ENCODE peak calls at places on chromosomes 16 and 17, in five cellular contexts. T, K, B, X and R are unnamed samples.

GRCh38 chr17:4599505-4600281 is 15.4 kb downstream of the SMTNL2 start:
- DNase-seq in T (no peak), K (no peak), B (peak), X (peak), R (no peak)

GRCh38 chr17:61007980-61008379 is 330.3 kb downstream of the BCAS3 start:
- DNase-seq in T (no peak), K (no peak), B (no peak), X (no peak), R (no peak)

GRCh38 chr16:86789621-86790051 is 211.3 kb downstream of the FOXL1 start:
- DNase-seq in T (peak), K (no peak), B (no peak), X (no peak), R (no peak)

GRCh38 chr17:75262112-75262606 is 480 bp downstream of the MRPS7 start:
- DNase-seq in T (no peak), K (no peak), B (no peak), X (no peak), R (no peak)

GRCh38 chr16:67000384-67001158 is 12.2 kb downstream of the CES4A start:
- DNase-seq in T (no peak), K (peak), B (no peak), X (no peak), R (no peak)

GRCh38 chr17:1109606-1110523 is 69.9 kb downstream of the ABR start:
- DNase-seq in T (no peak), K (no peak), B (peak), X (no peak), R (no peak)

GRCh38 chr17:50905460-50905803 is 39.3 kb upstream of the TOB1 start:
- DNase-seq in T (no peak), K (no peak), B (no peak), X (no peak), R (no peak)

GRCh38 chr16:50306287-50306686 is 39.9 kb downstream of the ADCY7 start:
- DNase-seq in T (no peak), K (no peak), B (no peak), X (no peak), R (no peak)

DNA sequence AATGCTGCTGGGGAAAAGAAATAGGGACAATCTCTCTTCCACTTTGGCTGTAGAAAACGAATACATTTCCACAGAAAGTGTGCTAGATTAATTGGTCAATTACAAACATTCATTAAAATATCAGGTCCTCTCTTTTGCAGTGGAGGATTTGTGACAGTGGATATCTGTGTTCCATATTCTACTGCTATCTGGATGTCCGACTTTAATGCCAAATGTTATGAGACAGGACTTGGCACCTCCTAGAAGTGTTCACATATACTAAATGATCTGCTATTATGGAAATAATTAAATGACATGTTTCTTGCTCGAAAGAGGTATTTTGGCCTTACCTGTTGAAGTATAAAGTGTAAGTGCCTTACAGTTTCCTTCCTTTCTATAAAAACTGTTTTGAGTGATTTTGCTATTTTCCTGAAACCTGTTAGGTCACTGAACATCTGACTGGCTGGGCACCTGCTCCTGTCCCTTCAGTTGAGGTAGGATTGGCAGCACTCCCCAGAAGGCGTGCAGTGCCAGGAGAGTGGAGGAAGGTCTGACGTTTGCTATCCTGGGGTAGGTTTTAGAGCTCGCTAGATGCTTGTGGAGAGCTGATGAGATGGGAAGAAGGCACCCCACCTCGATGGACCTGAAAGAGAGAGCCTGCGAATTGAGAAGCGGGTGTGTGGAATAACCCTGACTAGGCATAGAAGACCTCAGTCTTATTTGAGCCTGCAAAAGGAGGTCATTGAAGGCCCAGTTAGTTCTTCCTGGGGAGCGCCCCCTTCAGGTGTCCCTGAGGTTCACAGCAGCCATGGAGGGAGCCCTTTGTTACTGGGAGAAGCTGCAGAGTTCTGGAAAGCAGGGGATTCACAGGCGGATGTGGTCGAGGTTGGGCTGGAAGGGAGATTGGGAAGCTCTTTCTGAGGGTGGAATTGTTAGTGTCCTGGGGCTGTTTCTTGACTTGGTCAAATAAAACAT is 159.4 kb upstream of the ZNF267 start:
- DNase-seq in T (no peak), K (no peak), B (peak), X (no peak), R (no peak)
- TF ChIP-seq CTCF in T (peak), K (no peak), B (peak), X (peak), R (peak)

DNA sequence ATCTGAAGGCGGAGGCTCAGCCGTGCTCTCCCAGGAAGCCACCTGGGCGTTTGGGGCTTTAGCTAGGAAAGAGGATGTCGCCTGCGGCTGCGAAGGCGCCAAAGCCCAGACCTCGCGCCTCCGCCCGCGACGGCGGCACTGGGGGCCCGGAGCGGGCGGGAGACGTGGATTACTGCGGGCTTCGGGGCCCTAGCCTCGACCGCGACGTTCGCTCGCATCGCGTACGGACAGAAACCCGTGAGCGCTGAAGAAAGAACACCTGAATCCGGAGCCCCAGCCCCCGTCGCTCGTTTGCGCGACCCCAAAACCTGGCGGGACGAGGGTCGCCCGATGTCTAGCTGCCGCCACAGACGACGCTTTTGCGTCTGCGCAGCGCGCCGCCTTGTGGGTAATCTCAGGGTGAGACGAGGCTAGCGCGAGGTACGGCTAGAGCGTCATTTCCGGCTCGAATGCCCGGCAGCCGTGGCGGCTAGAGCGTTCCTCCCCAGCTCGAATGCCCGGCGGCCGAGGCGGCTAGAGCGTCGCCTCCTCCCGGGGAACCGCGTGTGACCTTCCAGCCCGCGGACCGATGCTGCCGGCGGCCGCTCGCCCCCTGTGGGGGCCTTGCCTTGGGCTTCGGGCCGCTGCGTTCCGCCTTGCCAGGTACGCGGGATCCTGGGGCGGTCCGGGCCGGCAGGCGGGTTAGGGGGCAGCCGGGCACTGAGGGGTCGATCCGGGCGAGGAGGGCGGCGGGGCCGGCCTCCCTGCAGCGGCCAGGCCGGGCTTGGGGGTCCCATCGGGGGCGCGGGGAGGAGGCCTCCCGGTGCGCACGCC is at the start of gene MRPL12:
- DNase-seq in T (peak), K (peak), B (peak), X (peak), R (peak)
- TF ChIP-seq CTCF in T (no peak), K (no peak), B (no peak), X (peak), R (no peak)

DNA sequence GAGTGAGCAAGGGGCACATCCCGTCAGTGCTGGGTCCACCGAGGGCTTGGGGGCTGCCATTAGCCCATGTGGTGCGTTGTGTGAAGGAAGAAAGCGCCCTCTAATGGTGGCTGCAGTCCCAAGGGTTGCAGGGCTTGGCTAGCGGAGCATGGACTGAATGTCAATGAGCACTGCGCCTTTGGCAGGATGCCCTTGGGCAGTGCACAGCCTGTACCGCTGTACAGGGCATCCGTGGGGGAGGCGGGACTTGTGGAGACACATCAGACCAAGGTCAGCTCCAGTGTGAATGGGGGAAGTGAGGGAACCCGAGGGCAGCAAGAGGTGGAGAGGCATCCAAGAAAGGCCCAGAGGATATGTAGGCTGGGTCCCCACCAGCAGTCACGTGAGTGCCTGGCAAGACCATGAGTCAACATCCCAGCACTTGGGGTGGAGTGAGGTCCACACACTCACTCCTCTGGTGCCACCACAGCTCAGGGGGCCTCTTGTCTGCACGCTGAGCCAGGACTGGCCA is 75.5 kb upstream of the MED9 start:
- DNase-seq in T (no peak), K (no peak), B (no peak), X (no peak), R (no peak)
- TF ChIP-seq CTCF in T (peak), K (no peak), B (no peak), X (peak), R (no peak)

DNA sequence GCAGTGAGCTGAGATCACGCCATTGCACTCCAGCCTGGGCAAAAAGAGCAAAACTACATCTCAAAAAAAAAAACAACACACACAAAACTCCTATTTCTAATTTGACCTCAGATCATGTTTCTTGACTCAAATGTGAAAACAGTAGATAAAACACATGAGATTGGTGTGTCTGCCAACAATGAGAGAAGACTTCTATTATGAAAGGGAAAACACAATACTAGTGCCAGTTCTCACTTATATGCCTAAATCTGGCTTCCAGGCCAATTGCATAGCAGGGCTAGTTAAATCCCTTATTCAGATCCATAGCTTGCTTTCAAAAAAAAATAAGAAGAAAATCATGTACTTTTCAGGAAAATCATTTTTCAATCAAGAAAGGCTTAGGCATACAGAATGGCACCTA is 39.4 kb downstream of the AP1G1 start:
- DNase-seq in T (no peak), K (no peak), B (no peak), X (no peak), R (no peak)
- TF ChIP-seq CTCF in T (no peak), K (no peak), B (no peak), X (no peak), R (no peak)

GRCh38 chr16:4157376-4157825 is 41.2 kb upstream of the ADCY9 start:
- DNase-seq in T (no peak), K (no peak), B (no peak), X (no peak), R (no peak)
- TF ChIP-seq CTCF in T (no peak), K (no peak), B (no peak), X (no peak), R (no peak)

GRCh38 chr17:17748179-17748578 is 66.9 kb downstream of the RAI1 start:
- DNase-seq in T (no peak), K (no peak), B (no peak), X (no peak), R (no peak)
- TF ChIP-seq CTCF in T (no peak), K (no peak), B (no peak), X (peak), R (no peak)

DNA sequence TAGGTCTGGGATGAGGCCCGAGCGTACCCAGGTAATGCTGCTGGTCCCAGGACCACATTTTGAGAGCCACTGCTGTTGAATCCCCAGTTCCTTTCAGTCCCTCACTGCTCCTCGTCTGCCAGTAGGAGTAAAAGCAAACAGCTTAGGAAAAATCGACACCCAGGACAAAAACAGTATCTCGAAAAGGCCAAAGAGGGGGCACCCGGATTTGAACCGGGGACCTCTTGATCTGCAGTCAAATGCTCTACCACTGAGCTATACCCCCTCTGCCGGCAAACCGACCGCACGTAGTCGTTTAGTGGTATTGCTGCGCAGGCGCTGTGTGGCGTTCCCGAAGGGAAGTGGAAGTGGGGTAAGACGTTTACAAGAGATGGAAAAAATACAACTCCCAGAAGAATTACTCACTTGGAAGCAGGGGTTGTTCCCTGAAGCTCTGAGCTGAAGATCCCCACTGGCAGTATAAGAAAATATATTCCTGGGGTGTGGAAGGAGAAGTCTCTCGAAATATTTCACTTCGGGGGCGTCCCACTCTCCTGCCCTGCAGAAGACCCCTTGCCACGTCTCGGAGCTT is 2.2 kb upstream of the PLXDC1 start:
- DNase-seq in T (peak), K (peak), B (peak), X (peak), R (peak)
- TF ChIP-seq CTCF in T (no peak), K (no peak), B (no peak), X (peak), R (peak)

GRCh38 chr16:58963479-58963878 is 229.4 kb upstream of the GOT2 start:
- DNase-seq in T (no peak), K (no peak), B (no peak), X (no peak), R (no peak)
- TF ChIP-seq CTCF in T (no peak), K (no peak), B (no peak), X (no peak), R (no peak)